ENCODE peak calls at places on chromosomes 3 and 15, in four cellular contexts. D is neural progenitor cell, N is breast epithelium, L is aorta. W is an unnamed sample.
A peak's percentile ranks its signal among the peaks of the same experiment; 100 is the strongest.

GRCh38 chr3:8794247-8794646 is 24.8 kb upstream of the OXTR start:
- DNase-seq in N (no peak), D (no peak), L (no peak), W (no peak)

GRCh38 chr3:185308126-185308754 is 54.4 kb upstream of the EHHADH start:
- DNase-seq in L (no peak), D (peak; percentile 79), N (no peak), W (no peak)

GRCh38 chr3:156787926-156788663 is 38.1 kb upstream of the LEKR1 start:
- DNase-seq in D (no peak), L (no peak), N (no peak), W (no peak)

GRCh38 chr3:16174976-16175901 is 759 bp downstream of the GALNT15 start:
- DNase-seq in N (no peak), L (no peak), D (no peak), W (no peak)

GRCh38 chr3:32842531-32842931 is 24.7 kb downstream of the TRIM71 start:
- DNase-seq in N (no peak), D (no peak), L (no peak), W (no peak)

GRCh38 chr3:43866529-43867353 is 176.0 kb downstream of the ABHD5 start:
- DNase-seq in N (no peak), D (no peak), L (peak; percentile 21), W (peak; percentile 6)

GRCh38 chr3:134281912-134282658 is 31.4 kb upstream of the RYK start:
- DNase-seq in L (no peak), D (no peak), N (no peak), W (no peak)

GRCh38 chr3:18335202-18335601 is 89.9 kb downstream of the SATB1 start:
- DNase-seq in N (no peak), D (no peak), L (no peak), W (no peak)

GRCh38 chr3:151379083-151379734 is 5.3 kb downstream of the P2RY12 start:
- DNase-seq in L (no peak), D (peak; percentile 65), N (no peak), W (no peak)

GRCh38 chr3:105355355-105356063 is 11.2 kb upstream of the ALCAM start:
- DNase-seq in N (no peak), D (no peak), L (no peak), W (no peak)

GRCh38 chr15:89127054-89127702 is 38.9 kb downstream of the ABHD2 start:
- DNase-seq in L (no peak), N (no peak), D (no peak), W (no peak)

GRCh38 chr3:195259146-195259563 is 11.8 kb downstream of the XXYLT1 start:
- DNase-seq in N (no peak), D (no peak), L (no peak), W (peak; percentile 79)

GRCh38 chr3:115062412-115062956 is 84.6 kb downstream of the ZBTB20 start:
- DNase-seq in N (no peak), L (no peak), D (no peak), W (no peak)

GRCh38 chr3:129596194-129597086 is 10.0 kb downstream of the PLXND1 start:
- DNase-seq in N (peak; percentile 39), D (peak; percentile 65), L (peak; percentile 96), W (peak; percentile 88)

GRCh38 chr15:63231717-63232116 is 42.3 kb downstream of the RAB8B start:
- DNase-seq in L (no peak), N (no peak), D (no peak), W (no peak)

GRCh38 chr3:170679190-170679589 is 93.3 kb upstream of the SLC7A14 start:
- DNase-seq in N (no peak), L (no peak), D (no peak), W (no peak)

GRCh38 chr3:12994607-12995388 is 78.4 kb downstream of the IQSEC1 start:
- DNase-seq in L (peak; percentile 97), N (peak; percentile 78), D (peak; percentile 92), W (peak; percentile 98)

GRCh38 chr15:92001307-92001706 is 147.8 kb downstream of the SLCO3A1 start:
- DNase-seq in D (no peak), L (no peak), N (no peak), W (no peak)

GRCh38 chr3:195129072-195129643 is 141.8 kb downstream of the XXYLT1 start:
- DNase-seq in N (no peak), D (no peak), L (no peak), W (no peak)

GRCh38 chr15:94924057-94924456 is 692.7 kb downstream of the MCTP2 start:
- DNase-seq in N (no peak), L (no peak), D (no peak), W (no peak)

GRCh38 chr3:63918321-63918720 is 6.1 kb upstream of the SCAANT1 start:
- DNase-seq in N (no peak), D (no peak), L (no peak), W (no peak)

GRCh38 chr3:18099611-18100010 is 325.5 kb downstream of the SATB1 start:
- DNase-seq in N (no peak), L (no peak), D (no peak), W (no peak)

GRCh38 chr3:146431240-146431639 is 38.1 kb downstream of the PLSCR2 start:
- DNase-seq in N (no peak), L (no peak), D (no peak), W (no peak)

GRCh38 chr15:78264304-78265136 is at the start of gene DNAJA4:
- DNase-seq in N (peak; percentile 32), D (peak; percentile 17), L (peak; percentile 88), W (peak; percentile 87)

GRCh38 chr3:98647197-98647596 is 53.8 kb upstream of the CPOX start:
- DNase-seq in L (no peak), N (no peak), D (no peak), W (no peak)

GRCh38 chr3:169112153-169112892 is 551.2 kb downstream of the MECOM start:
- DNase-seq in N (no peak), D (no peak), L (no peak), W (no peak)

GRCh38 chr3:118936811-118937210 is 97.8 kb downstream of the IGSF11 start:
- DNase-seq in N (no peak), D (no peak), L (no peak), W (no peak)

GRCh38 chr15:75347222-75348033 is 589 bp downstream of the NEIL1 start:
- DNase-seq in L (peak; percentile 89), N (no peak), D (peak; percentile 71), W (peak; percentile 94)

GRCh38 chr3:57283366-57283765 is 9.1 kb downstream of the ASB14 start:
- DNase-seq in N (no peak), D (no peak), L (no peak), W (no peak)

GRCh38 chr3:165837058-165837525 is at the start of gene BCHE:
- DNase-seq in D (peak; percentile 50), N (no peak), L (no peak), W (no peak)

GRCh38 chr15:76056931-76057330 is 2.9 kb upstream of the TMEM266 start:
- DNase-seq in N (no peak), D (no peak), L (no peak), W (no peak)

GRCh38 chr3:139533781-139534443 is 5.6 kb downstream of the RBP1 start:
- DNase-seq in D (no peak), N (peak; percentile 18), L (peak; percentile 80), W (no peak)

GRCh38 chr15:28974142-28974541 is 88.4 kb downstream of the APBA2 start:
- DNase-seq in N (peak; percentile 22), D (no peak), L (no peak), W (peak; percentile 78)

GRCh38 chr3:2218826-2219225 is 120.2 kb downstream of the CNTN4 start:
- DNase-seq in N (no peak), L (no peak), D (no peak), W (no peak)

GRCh38 chr3:144105542-144105941 is 133.9 kb downstream of the DIPK2A start:
- DNase-seq in D (no peak), N (no peak), L (no peak), W (no peak)

GRCh38 chr3:105853801-105854432 is 14.9 kb downstream of the CBLB start:
- DNase-seq in D (no peak), N (no peak), L (no peak), W (peak; percentile 88)

GRCh38 chr15:48628832-48629231 is 16.7 kb downstream of the FBN1 start:
- DNase-seq in N (no peak), D (no peak), L (no peak), W (no peak)

GRCh38 chr15:48514103-48514817 is 131.2 kb downstream of the FBN1 start:
- DNase-seq in N (no peak), L (no peak), D (no peak), W (no peak)

GRCh38 chr3:31936661-31937060 is 44.4 kb downstream of the OSBPL10 start:
- DNase-seq in N (no peak), L (no peak), D (no peak), W (no peak)

GRCh38 chr3:132256984-132257383 is 60.2 kb upstream of the ACP3 start:
- DNase-seq in D (peak; percentile 66), N (peak; percentile 20), L (no peak), W (no peak)

GRCh38 chr15:52677593-52677992 is 1.6 kb downstream of the ATOSA start:
- DNase-seq in N (no peak), L (no peak), D (no peak), W (no peak)

GRCh38 chr15:52679232-52680040 is at the start of gene ATOSA:
- DNase-seq in L (peak; percentile 97), D (peak; percentile 94), N (peak; percentile 90), W (peak; percentile 99)

GRCh38 chr15:52680041-52680391 is 828 bp upstream of the ATOSA start:
- DNase-seq in L (no peak), D (no peak), N (no peak), W (no peak)

GRCh38 chr15:52678468-52679231 is 538 bp downstream of the ATOSA start:
- DNase-seq in N (peak; percentile 49), L (peak; percentile 90), D (peak; percentile 82), W (peak; percentile 95)

GRCh38 chr15:52678036-52678467 is 1.1 kb downstream of the ATOSA start:
- DNase-seq in D (peak; percentile 59), L (peak; percentile 80), N (peak; percentile 58), W (peak; percentile 88)
- H3K27ac ChIP-seq in D (no peak overlapping the region), L (peak overlapping the region; percentile 71), N (peak overlapping the region; percentile 97), W (peak overlapping the region; percentile 96)

GRCh38 chr15:82904574-82904973 is 47.9 kb downstream of the HOMER2 start:
- DNase-seq in D (no peak), L (no peak), N (no peak), W (no peak)

GRCh38 chr15:82903511-82903910 is 49.0 kb downstream of the HOMER2 start:
- DNase-seq in N (no peak), L (no peak), D (no peak), W (no peak)

GRCh38 chr15:82898961-82899360 is 53.6 kb downstream of the HOMER2 start:
- DNase-seq in D (no peak), N (no peak), L (no peak), W (no peak)

GRCh38 chr15:82900511-82900910 is 52.0 kb downstream of the HOMER2 start:
- DNase-seq in D (no peak), N (no peak), L (no peak), W (no peak)

GRCh38 chr15:82901114-82901805 is 51.3 kb downstream of the HOMER2 start:
- DNase-seq in N (no peak), L (no peak), D (no peak), W (no peak)
- H3K27ac ChIP-seq in N (no peak overlapping the region), L (no peak overlapping the region), D (no peak overlapping the region), W (no peak overlapping the region)

GRCh38 chr3:42497009-42497731 is 5.3 kb upstream of the VIPR1 start:
- DNase-seq in D (peak; percentile 79), N (peak; percentile 11), L (peak; percentile 35), W (peak; percentile 33)
- H3K27ac ChIP-seq in D (no peak overlapping the region), N (no peak overlapping the region), L (no peak overlapping the region), W (no peak overlapping the region)

GRCh38 chr3:81303326-81303725 is 458.1 kb downstream of the GBE1 start:
- DNase-seq in L (no peak), D (no peak), N (no peak), W (no peak)
- H3K27ac ChIP-seq in L (no peak overlapping the region), D (no peak overlapping the region), N (no peak overlapping the region), W (no peak overlapping the region)